ENCODE peak calls at places on chromosomes 12 and 14, in eight cellular contexts. S is body of pancreas, Q is right lobe of liver, O is A549, N is HepG2, R is stomach, P is uterus, A is prostate gland. L is an unnamed sample.

GRCh38 chr12:88628856-88629509 is 48.7 kb upstream of the KITLG start:
- DNase-seq in A (no peak), O (no peak), Q (no peak), S (peak; percentile 49), N (no peak), P (no peak), R (peak; percentile 60), L (no peak)

GRCh38 chr12:15627995-15628945 is 160.9 kb downstream of the EPS8 start:
- DNase-seq in O (no peak), Q (no peak), P (no peak), S (no peak), A (no peak), R (no peak), N (peak; percentile 9), L (no peak)

GRCh38 chr12:115599251-115599811 is 678.2 kb downstream of the MED13L start:
- DNase-seq in P (no peak), Q (no peak), A (no peak), S (no peak), R (no peak), N (no peak), O (no peak), L (peak; percentile 36)

GRCh38 chr14:50027797-50028196 is 88.6 kb downstream of the VCPKMT start:
- DNase-seq in A (peak; percentile 25), Q (no peak), P (no peak), N (no peak), S (no peak), O (no peak), R (no peak), L (no peak)

GRCh38 chr12:65630555-65630954 is 193.7 kb upstream of the HMGA2 start:
- DNase-seq in P (no peak), R (no peak), S (no peak), N (no peak), O (no peak), Q (no peak), A (no peak), L (no peak)

GRCh38 chr14:99879401-99880295 is 86.4 kb downstream of the EML1 start:
- DNase-seq in Q (no peak), A (no peak), S (no peak), P (peak; percentile 38), R (no peak), N (no peak), O (no peak), L (no peak)

GRCh38 chr12:19277707-19278106 is 148.2 kb downstream of the PLEKHA5 start:
- DNase-seq in O (no peak), N (no peak), Q (no peak), S (no peak), P (no peak), R (no peak), A (no peak), L (no peak)

GRCh38 chr12:89135976-89136634 is 216.2 kb downstream of the DUSP6 start:
- DNase-seq in Q (no peak), S (no peak), A (no peak), N (no peak), R (no peak), O (peak; percentile 9), P (no peak), L (no peak)

GRCh38 chr12:125069616-125070015 is 4.4 kb downstream of the AACS start:
- DNase-seq in S (no peak), O (no peak), R (no peak), A (no peak), Q (no peak), P (no peak), N (no peak), L (no peak)

GRCh38 chr12:125310461-125310860 is 245.2 kb downstream of the AACS start:
- DNase-seq in R (no peak), P (no peak), S (no peak), A (no peak), N (no peak), Q (no peak), O (no peak), L (no peak)

GRCh38 chr12:49094104-49094948 is at the start of gene DHH:
- DNase-seq in Q (no peak), P (peak; percentile 40), R (no peak), A (no peak), S (no peak), N (no peak), O (no peak), L (peak; percentile 52)

GRCh38 chr14:73295198-73295796 is 58.0 kb downstream of the PAPLN start:
- DNase-seq in P (no peak), S (no peak), O (peak; percentile 43), Q (no peak), A (peak; percentile 13), N (peak; percentile 27), R (no peak), L (no peak)

GRCh38 chr12:122820838-122821271 is 14.4 kb upstream of the HIP1R start:
- DNase-seq in P (no peak), S (no peak), A (no peak), N (no peak), O (no peak), Q (no peak), R (no peak), L (no peak)

GRCh38 chr12:107135177-107135576 is 41.8 kb upstream of the CRY1 start:
- DNase-seq in A (no peak), Q (no peak), N (no peak), O (no peak), R (no peak), P (no peak), S (no peak), L (no peak)

GRCh38 chr12:262817-263216 is at the start of gene SLC6A13:
- DNase-seq in A (no peak), N (no peak), R (no peak), O (no peak), S (no peak), Q (no peak), P (no peak), L (no peak)

GRCh38 chr12:93785262-93786010 is 108.3 kb downstream of the CRADD start:
- DNase-seq in P (peak; percentile 38), Q (no peak), A (peak; percentile 33), R (no peak), N (peak; percentile 63), O (peak; percentile 86), S (no peak), L (peak; percentile 53)

GRCh38 chr14:65866906-65867305 is 454.4 kb downstream of the FUT8 start:
- DNase-seq in P (no peak), A (no peak), S (no peak), R (no peak), Q (no peak), N (no peak), O (no peak), L (no peak)

GRCh38 chr12:32877670-32878459 is 18.7 kb downstream of the PKP2 start:
- DNase-seq in P (no peak), A (peak; percentile 23), R (peak; percentile 34), Q (no peak), N (no peak), O (no peak), S (peak; percentile 57), L (no peak)

GRCh38 chr14:37590096-37590809 is 4.8 kb downstream of the FOXA1 start:
- DNase-seq in S (no peak), R (no peak), A (no peak), Q (no peak), N (no peak), O (no peak), P (no peak), L (no peak)

GRCh38 chr14:65501328-65501727 is 88.8 kb downstream of the FUT8 start:
- DNase-seq in Q (no peak), P (no peak), N (no peak), S (no peak), R (no peak), A (no peak), O (no peak), L (no peak)

DNA sequence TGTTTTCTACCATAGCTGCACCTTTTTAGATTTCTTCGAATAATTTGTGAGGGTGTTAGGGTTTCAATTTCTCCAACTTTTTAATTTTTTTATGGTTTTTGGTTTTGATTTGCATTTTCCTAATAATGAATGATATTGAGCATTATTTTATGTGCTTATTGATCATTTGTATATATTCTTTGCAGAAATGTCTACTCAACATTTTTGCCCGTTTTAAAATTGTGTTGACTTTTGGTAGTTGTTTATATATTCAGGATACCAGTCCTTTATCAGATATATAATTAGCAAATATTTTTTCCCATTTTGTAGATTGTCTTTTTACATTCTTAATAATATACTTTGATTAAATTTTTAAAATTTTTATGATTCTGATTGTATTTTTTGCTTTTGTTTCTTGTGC is 306.7 kb downstream of the LRFN5 start:
- DNase-seq in Q (no peak), R (no peak), S (no peak), P (no peak), A (no peak), O (no peak), N (no peak), L (no peak)
- TF ChIP-seq POLR2A in Q (no peak), R (no peak), S (no peak), P (no peak), A (no peak), O (no peak), N (no peak), L (no peak)

DNA sequence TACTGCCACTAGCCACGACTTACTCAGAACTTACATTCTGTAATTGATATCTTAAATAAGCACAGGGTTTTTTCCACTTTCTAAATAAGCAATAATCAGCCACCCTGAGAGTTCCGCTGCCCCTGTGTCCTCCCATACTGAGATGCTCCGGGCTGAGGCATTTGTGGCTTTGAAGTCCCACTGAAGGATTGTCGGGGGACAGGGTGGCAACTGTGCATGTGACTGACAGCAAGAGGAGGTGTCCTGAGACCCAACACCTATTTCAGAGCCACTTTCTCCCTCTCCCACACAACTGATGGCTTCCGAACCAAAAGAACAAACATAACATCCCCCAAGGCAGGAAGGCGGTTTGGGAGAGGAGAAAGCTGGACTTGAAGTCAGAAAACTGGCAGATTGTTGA is 158.0 kb upstream of the FKBP4 start:
- DNase-seq in O (no peak), S (no peak), Q (no peak), R (no peak), A (no peak), P (no peak), N (no peak), L (no peak)
- H3K27ac ChIP-seq in O (no peak overlapping the region), S (no peak overlapping the region), Q (no peak overlapping the region), R (no peak overlapping the region), A (no peak overlapping the region), P (no peak overlapping the region), N (no peak overlapping the region), L (no peak overlapping the region)

DNA sequence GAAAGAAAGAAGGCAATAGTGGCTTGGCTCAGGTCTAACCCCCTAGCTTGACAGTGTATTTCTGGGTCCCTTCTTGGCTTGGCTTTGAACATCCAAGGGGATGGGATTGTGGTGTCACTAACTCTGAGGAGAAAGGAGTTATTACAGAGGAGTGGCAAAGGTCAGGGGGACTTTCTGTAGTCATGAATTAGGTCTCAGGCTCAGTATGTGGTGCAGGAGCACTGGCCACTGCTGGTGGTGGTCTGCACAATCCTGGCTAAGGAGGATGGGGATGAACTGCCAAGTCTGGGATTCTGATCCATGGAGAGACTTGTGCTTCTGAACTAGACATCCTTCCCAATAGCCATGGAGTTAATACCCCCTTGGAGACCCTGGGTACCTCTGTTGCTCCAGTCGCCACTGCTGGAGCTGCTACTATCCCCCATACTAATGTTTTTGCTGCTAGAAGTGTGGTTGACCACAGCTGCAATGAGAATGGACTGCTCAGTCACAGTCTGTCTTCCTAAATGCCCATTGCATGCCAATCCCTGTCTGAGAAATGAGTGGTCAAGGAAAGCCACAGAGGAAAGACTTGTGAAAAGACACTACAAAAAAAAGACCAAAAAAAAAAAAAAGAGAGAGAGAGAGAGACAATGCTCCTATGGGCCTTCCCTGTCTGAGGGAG is 32.5 kb downstream of the KRT76 start:
- DNase-seq in N (no peak), O (no peak), S (no peak), A (no peak), Q (no peak), P (no peak), R (no peak), L (no peak)
- H3K4me3 ChIP-seq in N (no peak overlapping the region), O (no peak overlapping the region), S (no peak overlapping the region), A (no peak overlapping the region), Q (no peak overlapping the region), P (no peak overlapping the region), R (no peak overlapping the region), L (no peak overlapping the region)

GRCh38 chr12:109069307-109070231 is 17.2 kb downstream of the USP30 start:
- DNase-seq in O (no peak), A (no peak), R (no peak), Q (no peak), P (no peak), S (no peak), N (peak; percentile 64), L (no peak)
- TF ChIP-seq POLR2A in O (no peak), A (no peak), R (no peak), Q (no peak), P (no peak), S (no peak), N (no peak), L (no peak)